ENCODE peak calls at places on chromosomes 6 and 20, in ten cellular contexts. K is HepG2, W is GM23338, C is GM12891, L is breast epithelium, V is sigmoid colon, P is transverse colon, T is SK-N-SH, G is HCT116, Y is GM12892. I is an unnamed sample.

GRCh38 chr6:39335780-39336541 is 13.5 kb upstream of the KCNK16 start:
- DNase-seq in L (peak), Y (no peak), T (no peak), G (no peak), C (no peak), V (no peak), K (no peak), P (peak), W (no peak), I (no peak)

GRCh38 chr6:103838457-103838856 is 1021.3 kb downstream of the HACE1 start:
- DNase-seq in V (no peak), W (no peak), K (no peak), G (no peak), C (no peak), T (no peak), L (no peak), Y (no peak), P (no peak), I (no peak)

GRCh38 chr6:111626446-111626845 is 20.8 kb upstream of the TRAF3IP2 start:
- DNase-seq in T (no peak), L (no peak), C (no peak), K (no peak), G (no peak), P (no peak), Y (no peak), W (no peak), V (no peak), I (no peak)

GRCh38 chr6:26388014-26388413 is 5.1 kb downstream of the BTN2A2 start:
- DNase-seq in C (no peak), Y (no peak), G (no peak), P (no peak), V (no peak), W (peak), L (no peak), K (peak), T (no peak), I (no peak)

GRCh38 chr6:162999575-163000285 is 272.0 kb downstream of the PACRG start:
- DNase-seq in L (no peak), C (no peak), V (no peak), G (no peak), P (no peak), W (no peak), Y (no peak), T (no peak), K (no peak), I (no peak)

GRCh38 chr6:165729307-165729936 is 66.4 kb upstream of the PDE10A start:
- DNase-seq in G (peak), L (no peak), P (peak), Y (peak), V (no peak), T (peak), W (peak), K (peak), C (peak), I (peak)

GRCh38 chr6:13800615-13801014 is 13.7 kb downstream of the MCUR1 start:
- DNase-seq in P (no peak), G (no peak), Y (no peak), L (no peak), K (no peak), C (no peak), W (no peak), T (no peak), V (no peak), I (no peak)

GRCh38 chr20:41617059-41617921 is 887 bp downstream of the CHD6 start:
- DNase-seq in T (peak), G (no peak), L (no peak), K (peak), P (peak), V (peak), C (no peak), W (peak), Y (peak), I (no peak)

GRCh38 chr20:62740286-62741141 is 31.9 kb downstream of the NTSR1 start:
- DNase-seq in L (no peak), K (peak), T (no peak), W (no peak), P (peak), C (peak), Y (peak), G (peak), V (peak), I (peak)

GRCh38 chr6:157218371-157219198 is 104.7 kb downstream of the TMEM242 start:
- DNase-seq in C (no peak), W (no peak), V (no peak), P (no peak), Y (no peak), T (no peak), K (no peak), G (no peak), L (no peak), I (no peak)

GRCh38 chr20:35952480-35953410 is 1.6 kb downstream of the SCAND1 start:
- DNase-seq in W (peak), C (no peak), V (no peak), L (no peak), K (peak), P (no peak), G (no peak), T (no peak), Y (no peak), I (no peak)

GRCh38 chr6:55469829-55470438 is 109.1 kb downstream of the HMGCLL1 start:
- DNase-seq in P (no peak), V (no peak), Y (no peak), K (no peak), G (no peak), W (no peak), L (no peak), T (peak), C (no peak), I (no peak)

DNA sequence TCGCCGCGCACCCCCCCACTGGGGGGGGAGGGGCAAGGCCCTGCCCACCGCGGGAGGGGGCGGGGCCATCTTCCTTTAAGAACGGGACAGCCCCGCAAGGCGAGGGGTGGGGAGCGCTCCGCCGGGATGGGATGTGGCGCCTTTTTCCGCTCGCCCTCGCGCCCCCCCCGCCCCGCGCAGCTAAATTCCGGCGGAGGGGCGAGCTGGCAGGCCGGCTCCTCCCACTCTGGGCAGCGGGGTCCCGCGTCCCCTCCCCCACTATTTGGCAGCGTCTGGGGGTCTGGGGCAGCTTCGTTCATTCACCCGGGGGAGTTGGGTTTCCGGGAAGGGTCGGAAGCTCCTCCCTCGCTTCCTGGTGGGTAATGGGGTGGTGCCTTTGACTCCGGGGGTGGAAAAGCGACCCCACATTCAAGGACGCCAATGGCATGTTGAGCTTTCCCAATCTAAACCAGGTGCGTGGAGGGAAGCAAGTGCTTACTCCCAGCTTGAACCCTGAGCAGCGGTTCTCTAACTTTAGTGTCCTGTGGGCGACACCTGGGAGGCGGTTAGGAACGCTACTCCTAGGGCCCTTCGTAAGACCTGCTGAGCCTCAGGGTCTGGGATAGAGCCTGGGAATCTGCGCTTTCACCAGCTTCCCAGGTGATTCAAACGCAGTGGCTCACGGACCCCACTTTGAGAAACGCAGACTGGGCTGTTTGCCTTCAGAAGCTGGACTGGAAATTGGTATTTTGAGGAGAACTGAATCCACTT is 927 bp downstream of the ASXL1 start:
- DNase-seq in Y (peak), V (peak), T (peak), C (peak), P (peak), G (no peak), W (peak), K (peak), L (peak), I (peak)
- TF ChIP-seq POLR2AphosphoS5 in Y (peak), V (peak), T (peak), C (no peak), P (peak), G (peak), W (peak), K (peak), L (no peak), I (peak)

GRCh38 chr6:43970913-43971775 is 156.1 kb downstream of the MRPL14 start:
- DNase-seq in W (no peak), L (peak), C (no peak), V (peak), P (peak), K (no peak), T (no peak), G (no peak), Y (no peak), I (peak)

GRCh38 chr6:43971776-43972126 is 155.5 kb downstream of the MRPL14 start:
- DNase-seq in L (no peak), V (no peak), W (no peak), T (no peak), K (no peak), P (no peak), Y (no peak), G (no peak), C (no peak), I (no peak)

GRCh38 chr6:43972179-43972914 is 154.9 kb downstream of the MRPL14 start:
- DNase-seq in W (no peak), V (no peak), T (no peak), Y (no peak), L (no peak), K (no peak), C (no peak), P (no peak), G (no peak), I (peak)

GRCh38 chr6:43973351-43973750 is 153.9 kb downstream of the MRPL14 start:
- DNase-seq in Y (no peak), T (no peak), C (no peak), W (no peak), K (no peak), V (no peak), P (no peak), G (no peak), L (peak), I (peak)

DNA sequence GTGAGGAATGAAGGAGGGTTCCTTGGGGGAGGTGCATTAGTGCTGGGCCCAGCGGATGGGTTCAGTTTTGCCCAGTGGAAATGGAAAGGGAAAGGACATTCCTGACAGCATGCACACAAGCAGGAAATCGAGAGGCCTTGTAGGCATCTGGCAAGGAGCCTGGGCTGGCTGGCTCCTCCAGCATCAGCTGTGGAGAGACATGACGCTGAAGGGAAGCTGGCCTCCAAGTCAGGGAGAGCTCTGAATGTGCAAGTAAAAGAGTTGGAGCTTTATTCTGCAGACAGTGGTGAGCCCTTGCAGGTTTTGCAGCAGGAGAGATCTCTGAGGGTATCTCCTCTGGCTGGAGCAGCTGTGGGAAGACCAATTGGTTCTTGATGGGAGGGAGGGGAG is 154.3 kb downstream of the MRPL14 start:
- DNase-seq in W (no peak), G (no peak), K (no peak), T (no peak), P (peak), Y (no peak), C (no peak), V (peak), L (peak), I (peak)
- TF ChIP-seq POLR2AphosphoS5 in W (no peak), G (no peak), K (no peak), T (no peak), P (no peak), Y (no peak), C (no peak), V (peak), L (no peak), I (no peak)

GRCh38 chr6:188821-189655 is 103.2 kb upstream of the DUSP22 start:
- DNase-seq in L (peak), G (peak), C (no peak), T (peak), W (peak), Y (peak), V (peak), K (peak), P (peak), I (peak)
- TF ChIP-seq POLR2AphosphoS5 in L (no peak), G (no peak), C (no peak), T (no peak), W (no peak), Y (peak), V (no peak), K (no peak), P (no peak), I (peak)

GRCh38 chr6:85641916-85642773 is 541 bp downstream of the SYNCRIP start:
- DNase-seq in W (peak), P (peak), Y (peak), L (peak), C (peak), K (peak), G (no peak), T (peak), V (peak), I (peak)
- TF ChIP-seq POLR2AphosphoS5 in W (no peak), P (no peak), Y (no peak), L (peak), C (peak), K (no peak), G (no peak), T (no peak), V (no peak), I (no peak)

DNA sequence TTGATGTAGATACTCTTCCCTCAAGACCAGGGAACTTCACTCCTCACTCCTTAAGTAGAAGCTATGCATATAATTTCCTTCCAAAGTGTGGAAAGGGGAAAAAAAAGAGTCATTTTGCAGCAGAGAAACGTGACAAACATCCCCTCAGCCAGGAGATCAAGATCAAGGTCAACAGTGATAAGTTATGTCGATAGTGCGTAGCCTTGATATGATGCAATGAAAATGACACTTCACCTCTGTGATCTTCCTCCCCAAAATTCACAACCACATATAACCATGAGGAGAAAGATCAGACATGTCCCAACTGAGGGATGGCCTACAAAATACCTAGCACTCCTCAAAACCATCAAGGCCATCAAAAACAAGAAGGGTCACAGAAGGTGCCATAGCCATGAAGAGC is 160.4 kb upstream of the MYLIP start:
- DNase-seq in Y (no peak), V (no peak), L (no peak), C (no peak), P (no peak), G (no peak), W (no peak), T (no peak), K (no peak), I (no peak)
- TF ChIP-seq POLR2AphosphoS5 in Y (no peak), V (no peak), L (no peak), C (no peak), P (no peak), G (no peak), W (no peak), T (no peak), K (no peak), I (no peak)